ENCODE peak calls at places on chromosomes 12 and 14, in eight cellular contexts. O is DMS153; J is Calu3; H is aorta; I is effector CD4-positive, alpha-beta T cell; S is heart right ventricle; G is HCT116; C is brain microvascular endothelial cell. M is an unnamed sample.

GRCh38 chr12:32671930-32672785 is 6.9 kb upstream of the DNM1L start:
- DNase-seq in O (peak), J (peak), H (no peak), I (no peak), S (peak), G (peak), C (peak), M (peak)

GRCh38 chr14:32203928-32204357 is 874 bp upstream of the RNU6-8 start:
- DNase-seq in O (no peak), J (peak), H (no peak), I (peak), S (no peak), G (no peak), C (peak), M (peak)

GRCh38 chr14:82913396-82913795 is 1379.7 kb upstream of the SEL1L start:
- DNase-seq in O (no peak), J (no peak), H (no peak), I (no peak), S (no peak), G (no peak), C (no peak), M (no peak)

GRCh38 chr12:127119600-127120140 is 1147.3 kb upstream of the TMEM132C start:
- DNase-seq in O (no peak), J (no peak), H (no peak), I (no peak), S (no peak), G (no peak), C (no peak), M (no peak)

GRCh38 chr12:1829306-1829900 is 9.0 kb downstream of the LRTM2 start:
- DNase-seq in O (no peak), J (no peak), H (peak), I (no peak), S (no peak), G (no peak), C (no peak), M (no peak)

GRCh38 chr14:90489916-90490726 is 93.3 kb downstream of the CALM1 start:
- DNase-seq in O (no peak), J (no peak), H (no peak), I (no peak), S (no peak), G (no peak), C (peak), M (no peak)

GRCh38 chr12:110906516-110906915 is 13.9 kb downstream of the MYL2 start:
- DNase-seq in O (no peak), J (no peak), H (no peak), I (no peak), S (no peak), G (no peak), C (no peak), M (no peak)

GRCh38 chr14:59321184-59321952 is 132.9 kb downstream of the DAAM1 start:
- DNase-seq in O (no peak), J (peak), H (no peak), I (no peak), S (no peak), G (no peak), C (peak), M (peak)

GRCh38 chr14:94654071-94654974 is 42.1 kb downstream of the SERPINA3 start:
- DNase-seq in O (no peak), J (no peak), H (no peak), I (no peak), S (no peak), G (no peak), C (no peak), M (no peak)

GRCh38 chr12:109736552-109737108 is 23.0 kb downstream of the FAM222A start:
- DNase-seq in O (no peak), J (peak), H (peak), I (no peak), S (no peak), G (no peak), C (peak), M (peak)

GRCh38 chr14:58455593-58456265 is 28.2 kb downstream of the KIAA0586 start:
- DNase-seq in O (no peak), J (no peak), H (no peak), I (no peak), S (no peak), G (no peak), C (peak), M (peak)

GRCh38 chr14:59020382-59020781 is 168.1 kb upstream of the DAAM1 start:
- DNase-seq in O (no peak), J (peak), H (no peak), I (no peak), S (no peak), G (peak), C (peak), M (peak)

GRCh38 chr14:77809011-77809410 is 9.1 kb downstream of the ADCK1 start:
- DNase-seq in O (no peak), J (no peak), H (no peak), I (no peak), S (no peak), G (no peak), C (no peak), M (no peak)

GRCh38 chr12:111673503-111673902 is 12.3 kb downstream of the BRAP start:
- DNase-seq in O (no peak), J (peak), H (no peak), I (no peak), S (no peak), G (peak), C (peak), M (peak)

GRCh38 chr12:100793182-100793581 is 1.4 kb upstream of the ANO4 start:
- DNase-seq in O (no peak), J (no peak), H (no peak), I (no peak), S (no peak), G (peak), C (no peak), M (peak)

GRCh38 chr14:55348766-55349453 is 62.7 kb downstream of the ATG14 start:
- DNase-seq in O (no peak), J (no peak), H (no peak), I (no peak), S (no peak), G (no peak), C (no peak), M (no peak)

GRCh38 chr12:17283563-17283962 is 677.6 kb upstream of the LMO3 start:
- DNase-seq in O (no peak), J (no peak), H (no peak), I (no peak), S (no peak), G (no peak), C (no peak), M (no peak)

GRCh38 chr12:3000548-3001275 is 41.5 kb downstream of the TEAD4 start:
- DNase-seq in O (no peak), J (no peak), H (no peak), I (no peak), S (no peak), G (no peak), C (no peak), M (no peak)

GRCh38 chr12:101620762-101621133 is 26.0 kb downstream of the MYBPC1 start:
- DNase-seq in O (no peak), J (no peak), H (no peak), I (no peak), S (no peak), G (no peak), C (no peak), M (no peak)

GRCh38 chr12:14991069-14991468 is 18.2 kb downstream of the PDE6H start:
- DNase-seq in O (no peak), J (no peak), H (no peak), I (no peak), S (no peak), G (no peak), C (no peak), M (no peak)

GRCh38 chr12:107487011-107487680 is 198.5 kb upstream of the PWP1 start:
- DNase-seq in O (no peak), J (no peak), H (no peak), I (no peak), S (no peak), G (no peak), C (no peak), M (no peak)

GRCh38 chr14:103456167-103456835 is 66.3 kb downstream of the CKB start:
- DNase-seq in O (no peak), J (no peak), H (no peak), I (no peak), S (no peak), G (no peak), C (peak), M (no peak)

GRCh38 chr14:103711516-103712431 is 3.5 kb downstream of the XRCC3 start:
- DNase-seq in O (no peak), J (no peak), H (peak), I (no peak), S (peak), G (no peak), C (no peak), M (no peak)

GRCh38 chr12:109888179-109889020 is 8.1 kb upstream of the GLTP start:
- DNase-seq in O (no peak), J (no peak), H (no peak), I (no peak), S (no peak), G (peak), C (peak), M (peak)

GRCh38 chr14:57199911-57200310 is 68.8 kb downstream of the EXOC5 start:
- DNase-seq in O (no peak), J (no peak), H (no peak), I (no peak), S (no peak), G (no peak), C (peak), M (peak)

GRCh38 chr12:98635657-98636323 is 8.8 kb downstream of the IKBIP start:
- DNase-seq in O (peak), J (no peak), H (no peak), I (no peak), S (no peak), G (peak), C (no peak), M (peak)

GRCh38 chr12:131404705-131405104 is 306.2 kb upstream of the SFSWAP start:
- DNase-seq in O (no peak), J (no peak), H (no peak), I (no peak), S (no peak), G (no peak), C (no peak), M (no peak)

GRCh38 chr12:104694161-104694560 is 237.4 kb downstream of the CHST11 start:
- DNase-seq in O (no peak), J (no peak), H (no peak), I (no peak), S (no peak), G (no peak), C (no peak), M (no peak)

GRCh38 chr14:21680072-21680471 is 6.5 kb upstream of the OR4E1 start:
- DNase-seq in O (no peak), J (no peak), H (no peak), I (no peak), S (no peak), G (no peak), C (peak), M (peak)

GRCh38 chr14:103157969-103158368 is 34.7 kb downstream of the TNFAIP2 start:
- DNase-seq in O (no peak), J (no peak), H (no peak), I (no peak), S (no peak), G (no peak), C (no peak), M (no peak)